ENCODE peak calls at places on chromosomes 16 and 17, in seven cellular contexts. J is sigmoid colon, U is tibial nerve, L is transverse colon, R is ovary, Z is IMR-90, D is stomach. Y is an unnamed sample. For H3K4me1, the result is how much of the 10 kb centered on the place peaks cover.

GRCh38 chr16:84177740-84178070 is 9.2 kb downstream of the TAF1C start:
- DNase-seq in J (no peak), U (no peak), L (no peak), R (no peak), Z (peak), D (no peak), Y (no peak)

GRCh38 chr17:72119963-72120877 is 600 bp upstream of the SOX9 start:
- DNase-seq in J (peak), U (no peak), L (peak), R (no peak), Z (peak), D (peak), Y (peak)

GRCh38 chr16:66898207-66898606 is 17.9 kb downstream of the PDP2 start:
- DNase-seq in J (no peak), U (no peak), L (no peak), R (peak), Z (peak), D (no peak), Y (peak)

GRCh38 chr16:920722-921121 is 50.1 kb downstream of the LMF1 start:
- DNase-seq in J (no peak), U (peak), L (no peak), R (no peak), Z (peak), D (no peak), Y (peak)

GRCh38 chr16:87819282-87819681 is 50.0 kb downstream of the SLC7A5 start:
- DNase-seq in J (no peak), U (no peak), L (no peak), R (no peak), Z (no peak), D (no peak), Y (no peak)

GRCh38 chr17:28957277-28957991 is 6.1 kb upstream of the PHF12 start:
- DNase-seq in J (peak), U (no peak), L (no peak), R (no peak), Z (no peak), D (no peak), Y (no peak)

GRCh38 chr16:89639385-89639784 is 18.1 kb downstream of the CHMP1A start:
- DNase-seq in J (no peak), U (no peak), L (no peak), R (no peak), Z (no peak), D (no peak), Y (no peak)

GRCh38 chr16:1180772-1181714 is 28.1 kb downstream of the CACNA1H start:
- DNase-seq in J (no peak), U (no peak), L (no peak), R (peak), Z (no peak), D (no peak), Y (no peak)

GRCh38 chr16:425082-425718 is at the start of gene RAB11FIP3:
- DNase-seq in J (peak), U (peak), L (peak), R (peak), Z (peak), D (peak), Y (peak)

DNA sequence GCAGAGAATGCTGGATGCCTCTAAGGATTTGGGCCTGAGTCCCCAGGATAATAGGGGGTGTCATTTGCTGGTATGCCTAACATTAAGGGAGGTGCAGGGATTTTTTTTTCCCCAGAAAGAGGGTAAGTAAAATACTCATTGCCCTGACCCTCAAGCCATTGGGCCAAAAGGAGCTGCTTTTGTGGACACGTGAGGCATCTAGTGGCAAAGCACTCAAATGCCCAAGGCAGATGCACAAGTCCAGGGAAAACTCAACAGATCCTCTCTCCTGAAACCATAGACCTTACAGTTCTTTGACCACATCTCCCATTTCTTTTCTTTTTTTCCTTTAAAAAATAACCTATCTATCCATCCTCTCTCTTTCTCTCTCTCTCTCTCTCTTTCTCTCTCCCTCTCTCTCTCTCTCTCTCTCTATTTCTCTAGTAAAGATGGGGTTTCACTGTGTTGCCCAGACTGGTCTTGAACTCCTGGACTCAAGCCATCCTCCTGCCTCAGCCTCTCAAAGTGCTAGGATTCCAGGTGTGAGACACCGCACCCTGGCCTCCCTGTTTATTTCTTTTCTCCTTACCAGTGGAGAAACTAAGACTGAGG is 11.8 kb downstream of the IRX5 start:
- DNase-seq in J (no peak), U (no peak), L (no peak), R (no peak), Z (no peak), D (no peak), Y (no peak)
- TF ChIP-seq CTCF in J (no peak), U (no peak), L (no peak), R (no peak), Z (no peak), D (no peak), Y (no peak)

GRCh38 chr17:48440660-48441059 is 10.6 kb upstream of the SKAP1 start:
- DNase-seq in J (no peak), U (no peak), L (no peak), R (no peak), Z (no peak), D (no peak), Y (no peak)

GRCh38 chr17:48441862-48442261 is 11.8 kb upstream of the SKAP1 start:
- DNase-seq in J (no peak), U (no peak), L (no peak), R (no peak), Z (no peak), D (no peak), Y (no peak)

GRCh38 chr17:48439875-48440505 is 10.0 kb upstream of the SKAP1 start:
- DNase-seq in J (no peak), U (no peak), L (no peak), R (no peak), Z (no peak), D (peak), Y (peak)

GRCh38 chr17:48442819-48443218 is 12.8 kb upstream of the SKAP1 start:
- DNase-seq in J (no peak), U (no peak), L (no peak), R (no peak), Z (no peak), D (no peak), Y (peak)

GRCh38 chr17:48441231-48441711 is 11.3 kb upstream of the SKAP1 start:
- DNase-seq in J (no peak), U (no peak), L (no peak), R (no peak), Z (no peak), D (no peak), Y (no peak)
- H3K4me1 ChIP-seq in J (under half), U (under half), L (under half), R (under half), Z (under half), D (under half), Y (under half)

DNA sequence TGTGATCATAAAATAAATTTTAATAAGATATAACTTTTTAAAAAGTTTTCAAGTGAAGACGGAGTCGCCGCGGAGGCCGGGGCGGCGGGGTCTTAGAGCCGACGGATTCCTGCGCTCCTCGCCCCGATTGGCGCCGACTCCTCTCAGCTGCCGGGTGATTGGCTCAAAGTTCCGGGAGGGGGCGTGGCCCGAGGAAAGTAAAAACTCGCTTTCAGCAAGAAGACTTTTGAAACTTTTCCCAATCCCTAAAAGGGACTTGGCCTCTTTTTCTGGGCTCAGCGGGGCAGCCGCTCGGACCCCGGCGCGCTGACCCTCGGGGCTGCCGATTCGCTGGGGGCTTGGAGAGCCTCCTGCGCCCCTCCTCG is at the start of gene FOXC2:
- DNase-seq in J (peak), U (peak), L (peak), R (peak), Z (peak), D (peak), Y (peak)
- TF ChIP-seq POLR2A in J (no peak), U (peak), L (no peak), R (no peak), Z (peak), D (no peak), Y (no peak)

GRCh38 chr17:47789611-47790520 is 31.7 kb downstream of the OSBPL7 start:
- DNase-seq in J (no peak), U (no peak), L (peak), R (no peak), Z (peak), D (peak), Y (peak)
- TF ChIP-seq CTCF in J (peak), U (peak), L (peak), R (no peak), Z (peak), D (no peak), Y (peak)

GRCh38 chr17:3573246-3574100 is 15.9 kb upstream of the TRPV3 start:
- DNase-seq in J (no peak), U (no peak), L (no peak), R (no peak), Z (no peak), D (no peak), Y (no peak)
- H3K4me1 ChIP-seq in J (under half), U (under half), L (under half), R (under half), Z (under half), D (under half), Y (under half)

GRCh38 chr17:38657824-38658740 is 16.7 kb downstream of the EPOP start:
- DNase-seq in J (no peak), U (no peak), L (no peak), R (no peak), Z (no peak), D (no peak), Y (no peak)
- TF ChIP-seq POLR2A in J (no peak), U (no peak), L (no peak), R (no peak), Z (no peak), D (no peak), Y (no peak)

GRCh38 chr17:34369196-34369500 is 6.1 kb upstream of the CCL1 start:
- DNase-seq in J (no peak), U (no peak), L (no peak), R (no peak), Z (no peak), D (no peak), Y (no peak)
- TF ChIP-seq CTCF in J (no peak), U (no peak), L (no peak), R (no peak), Z (no peak), D (no peak), Y (no peak)

GRCh38 chr17:17890773-17891759 is 54.3 kb upstream of the SREBF1 start:
- DNase-seq in J (no peak), U (no peak), L (peak), R (no peak), Z (peak), D (peak), Y (peak)
- H3K4me1 ChIP-seq in J (under half), U (under half), L (under half), R (under half), Z (under half), D (under half), Y (under half)

GRCh38 chr16:29925805-29926674 is at the start of gene KCTD13:
- DNase-seq in J (peak), U (peak), L (peak), R (peak), Z (peak), D (peak), Y (peak)
- TF ChIP-seq POLR2A in J (peak), U (peak), L (peak), R (peak), Z (peak), D (peak), Y (peak)

GRCh38 chr16:57374067-57374534 is 1.8 kb downstream of the CX3CL1 start:
- DNase-seq in J (peak), U (no peak), L (no peak), R (no peak), Z (peak), D (no peak), Y (no peak)

GRCh38 chr16:57373117-57373947 is 1.0 kb downstream of the CX3CL1 start:
- DNase-seq in J (no peak), U (no peak), L (no peak), R (no peak), Z (no peak), D (no peak), Y (no peak)

GRCh38 chr16:57371494-57372371 is 557 bp upstream of the CX3CL1 start:
- DNase-seq in J (no peak), U (no peak), L (no peak), R (no peak), Z (no peak), D (no peak), Y (no peak)

GRCh38 chr16:57376313-57376818 is 4.1 kb downstream of the CX3CL1 start:
- DNase-seq in J (no peak), U (no peak), L (no peak), R (no peak), Z (no peak), D (no peak), Y (no peak)

GRCh38 chr16:57372372-57373116 is at the start of gene CX3CL1:
- DNase-seq in J (peak), U (no peak), L (peak), R (peak), Z (peak), D (peak), Y (peak)
- TF ChIP-seq CTCF in J (no peak), U (no peak), L (no peak), R (no peak), Z (no peak), D (no peak), Y (no peak)